ENCODE peak calls at places on chromosomes 5 and 9, in eight cellular contexts. R is NCI-H2081, J is NCI-H446, D is HepG2, O is NCI-H774, U is dorsolateral prefrontal cortex, X is GM12891, P is sciatic nerve. M is an unnamed sample.

GRCh38 chr5:134026521-134027202 is 21.9 kb upstream of the VDAC1 start:
- DNase-seq in R (peak), J (peak), O (peak), U (no peak), D (peak), X (peak), P (no peak), M (no peak)

GRCh38 chr9:112132356-112132755 is 42.7 kb downstream of the SUSD1 start:
- DNase-seq in J (no peak), D (no peak), X (no peak), U (no peak), P (no peak), R (no peak), O (no peak), M (no peak)

GRCh38 chr5:108686676-108687075 is 61.0 kb upstream of the FER start:
- DNase-seq in J (no peak), P (no peak), U (no peak), R (no peak), X (no peak), O (no peak), D (no peak), M (no peak)

GRCh38 chr9:33778700-33779351 is 16.5 kb upstream of the PRSS3 start:
- DNase-seq in J (peak), D (peak), R (peak), U (peak), P (no peak), O (peak), X (peak), M (no peak)

GRCh38 chr9:116355153-116355827 is 201.7 kb downstream of the PAPPA start:
- DNase-seq in U (no peak), R (peak), O (peak), P (no peak), X (no peak), J (no peak), D (peak), M (no peak)

GRCh38 chr9:129414377-129415021 is 206.4 kb downstream of the C9orf50 start:
- DNase-seq in D (peak), O (no peak), P (peak), J (no peak), X (no peak), R (no peak), U (no peak), M (peak)

GRCh38 chr9:78406146-78406545 is 109.2 kb downstream of the PSAT1 start:
- DNase-seq in U (no peak), D (no peak), R (no peak), J (no peak), P (no peak), O (no peak), X (no peak), M (no peak)

GRCh38 chr5:171422902-171423663 is 3.6 kb downstream of the FGF18 start:
- DNase-seq in U (peak), O (no peak), P (peak), R (no peak), D (no peak), X (no peak), J (no peak), M (no peak)

GRCh38 chr9:136591191-136591752 is 45.4 kb upstream of the NOTCH1 start:
- DNase-seq in R (no peak), O (no peak), P (no peak), D (no peak), J (no peak), X (no peak), U (no peak), M (no peak)

GRCh38 chr5:15703901-15704300 is 203.9 kb downstream of the FBXL7 start:
- DNase-seq in O (no peak), U (no peak), X (no peak), P (no peak), J (no peak), R (no peak), D (no peak), M (no peak)

GRCh38 chr5:143030349-143030748 is 260.2 kb downstream of the ARHGAP26 start:
- DNase-seq in D (no peak), O (no peak), P (no peak), U (no peak), X (no peak), R (no peak), J (no peak), M (no peak)

GRCh38 chr5:143234162-143234842 is 169.2 kb downstream of the NR3C1 start:
- DNase-seq in O (no peak), X (no peak), R (no peak), U (no peak), P (no peak), D (peak), J (no peak), M (no peak)

GRCh38 chr5:157178961-157179360 is 1.7 kb upstream of the ITK start:
- DNase-seq in X (no peak), J (no peak), D (no peak), R (no peak), P (no peak), U (no peak), O (no peak), M (no peak)

GRCh38 chr9:24672336-24672735 is 126.6 kb upstream of the IZUMO3 start:
- DNase-seq in O (no peak), R (no peak), X (no peak), P (no peak), J (no peak), D (no peak), U (no peak), M (no peak)

GRCh38 chr9:91681461-91682305 is 258.1 kb upstream of the NFIL3 start:
- DNase-seq in R (peak), X (peak), U (peak), O (no peak), P (peak), D (peak), J (peak), M (peak)

GRCh38 chr5:78972654-78973428 is 12.3 kb downstream of the ARSB start:
- DNase-seq in X (no peak), P (no peak), R (peak), J (peak), U (peak), D (no peak), O (no peak), M (no peak)

GRCh38 chr9:70046274-70047070 is 2.8 kb downstream of the MAMDC2 start:
- DNase-seq in R (peak), O (no peak), X (no peak), J (no peak), D (no peak), U (no peak), P (peak), M (no peak)

GRCh38 chr5:6713274-6714181 is at the start of gene TENT4A:
- DNase-seq in D (no peak), J (no peak), R (peak), X (no peak), U (no peak), O (no peak), P (peak), M (no peak)

GRCh38 chr5:1878050-1878849 is 4.5 kb downstream of the IRX4 start:
- DNase-seq in R (no peak), X (no peak), D (no peak), U (no peak), J (no peak), O (no peak), P (no peak), M (no peak)

GRCh38 chr9:19992556-19992955 is 203.7 kb upstream of the SLC24A2 start:
- DNase-seq in J (peak), D (no peak), X (no peak), U (no peak), O (no peak), R (no peak), P (no peak), M (no peak)

GRCh38 chr5:80712914-80713313 is 58.1 kb upstream of the DHFR start:
- DNase-seq in X (no peak), P (no peak), R (no peak), U (no peak), O (no peak), D (peak), J (no peak), M (no peak)

GRCh38 chr5:154005648-154006047 is 33.1 kb downstream of the FAM114A2 start:
- DNase-seq in O (no peak), D (no peak), X (no peak), U (no peak), J (no peak), P (no peak), R (no peak), M (no peak)

GRCh38 chr9:86517475-86517874 is 163.3 kb upstream of the TUT7 start:
- DNase-seq in R (no peak), O (no peak), J (no peak), P (no peak), U (no peak), X (no peak), D (no peak), M (no peak)

GRCh38 chr5:53298841-53299240 is 181.6 kb upstream of the FST start:
- DNase-seq in R (no peak), O (no peak), J (no peak), D (no peak), X (no peak), P (no peak), U (no peak), M (no peak)

GRCh38 chr5:35198096-35198495 is 32.2 kb downstream of the PRLR start:
- DNase-seq in J (peak), X (no peak), D (peak), U (no peak), O (peak), R (peak), P (no peak), M (no peak)

GRCh38 chr9:128372784-128373183 is 1.6 kb downstream of the URM1 start:
- DNase-seq in X (no peak), R (no peak), U (no peak), P (no peak), J (no peak), O (no peak), D (no peak), M (no peak)

GRCh38 chr9:136117291-136118060 is 1.2 kb downstream of the TMEM250 start:
- DNase-seq in X (no peak), P (no peak), O (no peak), U (no peak), J (no peak), D (peak), R (no peak), M (no peak)

GRCh38 chr5:1826235-1826980 is 25.2 kb downstream of the NDUFS6 start:
- DNase-seq in P (no peak), O (no peak), R (no peak), U (no peak), X (no peak), J (no peak), D (no peak), M (no peak)

GRCh38 chr9:122168356-122168755 is 8.6 kb downstream of the MORN5 start:
- DNase-seq in X (no peak), D (no peak), J (no peak), O (no peak), U (no peak), R (no peak), P (no peak), M (no peak)

GRCh38 chr5:164335837-164336236 is 830.4 kb downstream of the MAT2B start:
- DNase-seq in X (no peak), P (no peak), J (no peak), U (no peak), D (no peak), O (no peak), R (no peak), M (no peak)

GRCh38 chr5:65203746-65204145 is 278.0 kb downstream of the ADAMTS6 start:
- DNase-seq in J (no peak), P (no peak), R (no peak), X (no peak), U (no peak), O (no peak), D (no peak), M (no peak)

GRCh38 chr9:3179716-3180115 is 335.8 kb upstream of the PUM3 start:
- DNase-seq in X (no peak), U (no peak), O (no peak), R (no peak), J (no peak), D (no peak), P (no peak), M (no peak)

GRCh38 chr9:37421914-37422288 is 595 bp upstream of the GRHPR start:
- DNase-seq in O (no peak), J (no peak), D (no peak), R (no peak), U (peak), X (no peak), P (no peak), M (no peak)

GRCh38 chr5:76705574-76705973 is 10.4 kb upstream of the F2R start:
- DNase-seq in O (no peak), R (no peak), P (no peak), X (no peak), U (no peak), J (no peak), D (no peak), M (no peak)

GRCh38 chr5:168941901-168942300 is 359.0 kb downstream of the SLIT3 start:
- DNase-seq in U (no peak), P (no peak), R (no peak), D (no peak), J (no peak), X (no peak), O (no peak), M (no peak)

GRCh38 chr5:160369990-160370712 is at the start of gene C1QTNF2:
- DNase-seq in O (no peak), R (no peak), U (peak), J (peak), D (no peak), P (peak), X (no peak), M (no peak)

GRCh38 chr5:40224421-40224820 is 455.3 kb upstream of the PTGER4 start:
- DNase-seq in X (no peak), O (no peak), R (no peak), U (no peak), J (no peak), D (no peak), P (no peak), M (no peak)

GRCh38 chr5:61496406-61497307 is 164.6 kb downstream of the ZSWIM6 start:
- DNase-seq in P (no peak), O (no peak), R (peak), J (peak), U (no peak), D (no peak), X (no peak), M (peak)

GRCh38 chr5:130720355-130720754 is 444.7 kb downstream of the HINT1 start:
- DNase-seq in U (no peak), R (peak), P (no peak), D (peak), J (peak), O (no peak), X (no peak), M (no peak)

M was measured in nucleus accumbens.